ENCODE peak calls at places on chromosomes 5 and 9, in eight cellular contexts. R, N, K, J, B, S, Z and F are unnamed samples.

GRCh38 chr9:134597041-134597913 is 44.3 kb upstream of the COL5A1 start:
- DNase-seq in R (no peak), N (no peak), K (no peak), J (no peak), B (peak; percentile 55), S (no peak), Z (no peak), F (no peak)

GRCh38 chr5:156715287-156715686 is 134.8 kb upstream of the PPP1R2B start:
- DNase-seq in R (no peak), N (no peak), K (no peak), J (no peak), B (no peak), S (no peak), Z (no peak), F (no peak)

GRCh38 chr5:54895816-54896341 is 89.5 kb downstream of the ESM1 start:
- DNase-seq in R (peak; percentile 6), N (no peak), K (peak; percentile 3), J (peak; percentile 37), B (peak; percentile 70), S (peak; percentile 10), Z (peak; percentile 35), F (peak; percentile 59)

GRCh38 chr5:501833-502184 is 22.4 kb downstream of the SLC9A3 start:
- DNase-seq in R (no peak), N (no peak), K (no peak), J (no peak), B (no peak), S (no peak), Z (no peak), F (no peak)

GRCh38 chr9:127229691-127230417 is 34.7 kb upstream of the GARNL3 start:
- DNase-seq in R (no peak), N (no peak), K (no peak), J (no peak), B (no peak), S (no peak), Z (no peak), F (no peak)

GRCh38 chr9:14462950-14463349 is 149.0 kb upstream of the NFIB start:
- DNase-seq in R (no peak), N (no peak), K (no peak), J (no peak), B (no peak), S (no peak), Z (no peak), F (no peak)

GRCh38 chr5:87589587-87589986 is 176.9 kb upstream of the CCNH start:
- DNase-seq in R (no peak), N (no peak), K (no peak), J (no peak), B (no peak), S (no peak), Z (no peak), F (no peak)

GRCh38 chr9:21060919-21061561 is 16.7 kb downstream of the IFNB1 start:
- DNase-seq in R (no peak), N (no peak), K (no peak), J (peak; percentile 23), B (peak; percentile 29), S (no peak), Z (peak; percentile 3), F (no peak)

GRCh38 chr5:10333154-10334006 is 20.1 kb upstream of the MARCHF6 start:
- DNase-seq in R (no peak), N (no peak), K (no peak), J (no peak), B (peak; percentile 58), S (no peak), Z (no peak), F (no peak)

GRCh38 chr9:70053864-70054263 is 10.2 kb downstream of the MAMDC2 start:
- DNase-seq in R (peak; percentile 26), N (no peak), K (peak; percentile 19), J (no peak), B (no peak), S (no peak), Z (no peak), F (peak; percentile 95)